ENCODE peak calls at places on chromosomes 2 and 18, in five cellular contexts. N is K562, A is stromal cell of bone marrow, J is kidney epithelial cell, P is iris pigment epithelial cell. R is an unnamed sample.

GRCh38 chr2:139142252-139142651 is 362.1 kb upstream of the NXPH2 start:
- DNase-seq in N (peak; percentile 12), A (peak; percentile 12), P (peak; percentile 23), J (no peak), R (no peak)

GRCh38 chr2:35933031-35933430 is 422.5 kb upstream of the CRIM1 start:
- DNase-seq in P (peak; percentile 14), J (no peak), N (no peak), A (no peak), R (no peak)

GRCh38 chr18:48408727-48409590 is at the start of gene ZBTB7C:
- DNase-seq in J (no peak), A (no peak), P (peak; percentile 24), N (no peak), R (no peak)

GRCh38 chr18:29164020-29164706 is 987.2 kb upstream of the CDH2 start:
- DNase-seq in P (peak; percentile 91), N (no peak), A (peak; percentile 94), J (peak; percentile 88), R (no peak)

GRCh38 chr2:152466925-152467676 is 132.1 kb downstream of the FMNL2 start:
- DNase-seq in J (no peak), A (no peak), N (no peak), P (peak; percentile 80), R (no peak)

GRCh38 chr2:64437883-64438282 is 16.1 kb upstream of the LGALSL start:
- DNase-seq in P (no peak), J (no peak), A (no peak), N (no peak), R (no peak)

GRCh38 chr2:71930073-71930681 is 217.5 kb downstream of the CYP26B1 start:
- DNase-seq in J (no peak), N (no peak), A (no peak), P (peak; percentile 52), R (no peak)

GRCh38 chr18:702957-703659 is 9.3 kb downstream of the ENOSF1 start:
- DNase-seq in N (no peak), A (peak; percentile 62), J (peak; percentile 71), P (peak; percentile 94), R (no peak)

GRCh38 chr2:108575132-108575966 is 41.1 kb downstream of the LIMS1 start:
- DNase-seq in P (peak; percentile 81), A (peak; percentile 44), N (no peak), J (no peak), R (no peak)

GRCh38 chr2:233481368-233482142 is 85.0 kb downstream of the USP40 start:
- DNase-seq in N (no peak), P (no peak), J (no peak), A (no peak), R (no peak)

GRCh38 chr18:36843199-36843598 is 14.3 kb downstream of the KIAA1328 start:
- DNase-seq in A (no peak), J (no peak), P (no peak), N (no peak), R (no peak)

GRCh38 chr2:186575302-186575701 is 14.6 kb upstream of the ITGAV start:
- DNase-seq in N (peak; percentile 87), J (peak; percentile 99), A (peak; percentile 97), P (peak; percentile 99), R (no peak)

GRCh38 chr2:3634631-3635091 is 23.3 kb upstream of the ALLC start:
- DNase-seq in J (no peak), N (no peak), P (no peak), A (no peak), R (no peak)

GRCh38 chr2:27622921-27623384 is 5.9 kb downstream of the CCDC121 start:
- DNase-seq in J (peak; percentile 32), P (peak; percentile 80), N (no peak), A (no peak), R (no peak)

GRCh38 chr2:9204939-9205338 is 1.7 kb upstream of the ASAP2 start:
- DNase-seq in J (no peak), N (no peak), P (no peak), A (no peak), R (no peak)

GRCh38 chr2:17830053-17831034 is 14.1 kb downstream of the MSGN1 start:
- DNase-seq in J (peak; percentile 50), P (peak; percentile 65), N (peak; percentile 72), A (peak; percentile 63), R (no peak)